ENCODE peak calls at places on chromosomes 13 and 19, in four cellular contexts. T is SK-N-SH; H is fibroblast of lung; S is CD8-positive, alpha-beta T cell. F is an unnamed sample. For H3K9me3, the result is how much of the 10 kb centered on the place peaks cover.

GRCh38 chr13:21657538-21657937 is 13.3 kb upstream of the FGF9 start:
- DNase-seq in T (no peak), H (peak), S (no peak), F (peak)

GRCh38 chr13:21010621-21011020 is 50.8 kb downstream of the LATS2 start:
- DNase-seq in H (peak), S (no peak), T (no peak), F (no peak)

GRCh38 chr19:3575260-3575741 is 2.6 kb downstream of the HMG20B start:
- DNase-seq in T (peak), H (no peak), S (no peak), F (no peak)

GRCh38 chr13:44088911-44089851 is 209.5 kb downstream of the LACC1 start:
- DNase-seq in S (no peak), T (no peak), H (no peak), F (no peak)

GRCh38 chr19:30077851-30078355 is 135.9 kb downstream of the URI1 start:
- DNase-seq in T (peak), H (no peak), S (no peak), F (no peak)

GRCh38 chr13:44355643-44356042 is 18.0 kb upstream of the SERP2 start:
- DNase-seq in S (no peak), T (no peak), H (no peak), F (no peak)

GRCh38 chr19:29326351-29326750 is 113.4 kb upstream of the UQCRFS1 start:
- DNase-seq in S (no peak), T (no peak), H (no peak), F (no peak)

GRCh38 chr13:80083516-80084085 is 257.3 kb downstream of the SPRY2 start:
- DNase-seq in H (peak), T (no peak), S (no peak), F (no peak)

GRCh38 chr19:11737964-11738745 is 591 bp downstream of the ZNF823 start:
- DNase-seq in H (peak), T (peak), S (peak), F (no peak)

GRCh38 chr19:10718205-10719196 is 622 bp downstream of the DNM2 start:
- DNase-seq in H (peak), S (peak), T (peak), F (no peak)

GRCh38 chr19:7917292-7918061 is 2.7 kb upstream of the SNAPC2 start:
- DNase-seq in T (peak), H (peak), S (no peak), F (no peak)

GRCh38 chr13:110921209-110921608 is 6.3 kb upstream of the ANKRD10 start:
- DNase-seq in S (no peak), H (no peak), T (no peak), F (no peak)

GRCh38 chr13:76148926-76149325 is 512.8 kb downstream of the LMO7 start:
- DNase-seq in S (no peak), H (peak), T (no peak), F (peak)

GRCh38 chr13:42022796-42023493 is 25.5 kb upstream of the DGKH start:
- DNase-seq in S (no peak), T (no peak), H (peak), F (no peak)

GRCh38 chr19:29598036-29598435 is 8.0 kb upstream of the POP4 start:
- DNase-seq in H (no peak), T (no peak), S (no peak), F (no peak)

GRCh38 chr13:45554604-45555109 is 60.9 kb downstream of the ERICH6B start:
- DNase-seq in S (no peak), H (no peak), T (no peak), F (no peak)

GRCh38 chr13:110307697-110308376 is 753 bp downstream of the COL4A2 start:
- DNase-seq in H (peak), T (no peak), S (no peak), F (no peak)

GRCh38 chr19:1673645-1674292 is 21.4 kb upstream of the TCF3 start:
- DNase-seq in T (peak), S (no peak), H (no peak), F (no peak)

GRCh38 chr19:6221220-6221877 is 58.4 kb downstream of the MLLT1 start:
- DNase-seq in H (no peak), S (no peak), T (no peak), F (no peak)

GRCh38 chr19:7706662-7707454 is 4.9 kb upstream of the FCER2 start:
- DNase-seq in S (no peak), H (no peak), T (no peak), F (no peak)

GRCh38 chr19:45814166-45814780 is 835 bp downstream of the RSPH6A start:
- DNase-seq in S (no peak), H (no peak), T (no peak), F (no peak)

GRCh38 chr13:20190481-20191310 is 2.0 kb downstream of the GJB2 start:
- DNase-seq in T (no peak), H (peak), S (no peak), F (peak)

DNA sequence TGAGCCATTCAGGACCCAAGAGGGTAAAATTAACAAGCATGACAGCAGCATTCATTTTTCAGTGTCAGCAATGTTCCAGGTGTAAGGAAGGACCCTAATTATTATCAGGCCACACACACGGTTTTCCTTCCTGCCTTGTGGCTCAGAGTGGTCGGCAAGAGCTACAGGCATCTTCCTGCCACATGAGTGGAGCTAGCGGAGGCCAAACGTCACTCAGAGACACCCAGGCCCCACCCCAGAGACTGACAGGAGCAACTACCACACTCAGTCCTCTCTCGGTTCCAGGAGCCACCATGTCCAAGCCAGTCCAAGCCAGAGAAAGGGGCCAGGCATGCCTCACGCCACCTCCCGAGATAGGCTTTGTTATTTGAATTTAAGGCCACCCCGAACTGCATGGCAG is 394.9 kb downstream of the FOXO1 start:
- DNase-seq in H (no peak), S (no peak), T (no peak), F (no peak)
- H3K27ac ChIP-seq in H (no peak), S (no peak), T (peak), F (no peak)

GRCh38 chr19:40110570-40110969 is 19.8 kb upstream of the ZNF780A start:
- DNase-seq in T (no peak), S (no peak), H (no peak), F (no peak)
- H3K9me3 ChIP-seq in T (under half), S (under half), H (under half), F (under half)

GRCh38 chr13:51244637-51245405 is 22.6 kb downstream of the FAM124A start:
- DNase-seq in S (no peak), H (no peak), T (no peak), F (no peak)
- H3K4me3 ChIP-seq in S (no peak), H (no peak), T (no peak), F (no peak)

GRCh38 chr13:33278923-33279322 is 6.6 kb downstream of the STARD13 start:
- DNase-seq in H (no peak), S (no peak), T (no peak), F (no peak)
- H3K27ac ChIP-seq in H (no peak), S (no peak), T (no peak), F (no peak)

GRCh38 chr13:30804474-30804873 is 69.1 kb downstream of the ALOX5AP start:
- DNase-seq in H (no peak), T (peak), S (no peak), F (no peak)

GRCh38 chr13:30805132-30805537 is 69.8 kb downstream of the ALOX5AP start:
- DNase-seq in T (no peak), H (no peak), S (no peak), F (no peak)

GRCh38 chr13:30802501-30802900 is 67.2 kb downstream of the ALOX5AP start:
- DNase-seq in S (no peak), T (no peak), H (no peak), F (no peak)

GRCh38 chr13:30803791-30804190 is 68.4 kb downstream of the ALOX5AP start:
- DNase-seq in H (no peak), S (no peak), T (no peak), F (no peak)

DNA sequence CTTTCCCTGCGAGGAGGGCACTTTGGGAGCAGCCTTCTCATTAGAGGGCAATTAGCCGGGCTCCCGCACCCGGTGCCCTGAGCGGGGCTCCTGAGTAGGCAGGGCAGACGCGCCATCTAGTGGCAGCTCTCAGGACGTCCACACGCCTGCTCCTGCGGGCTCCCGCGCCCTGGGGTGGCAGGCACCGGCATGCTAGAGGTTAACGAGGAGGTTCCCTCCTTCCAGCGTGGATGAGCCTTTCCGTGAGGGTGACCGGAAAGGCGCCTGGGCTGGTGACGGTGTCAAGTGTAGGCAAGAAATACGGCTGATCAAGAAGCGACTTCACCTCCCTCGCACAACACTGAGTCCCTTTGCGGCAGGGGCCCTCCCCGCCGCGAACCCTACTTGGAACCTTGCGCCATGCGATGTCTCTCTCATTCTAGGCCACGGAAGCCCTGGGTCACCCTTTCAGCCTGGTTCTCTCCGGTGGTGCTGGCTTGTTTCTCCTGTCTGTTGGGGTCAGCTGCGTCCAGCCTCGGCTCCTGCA is 67.7 kb downstream of the ALOX5AP start:
- DNase-seq in S (peak), T (peak), H (peak), F (peak)
- H3K9me3 ChIP-seq in S (under half), T (under half), H (under half), F (under half)

GRCh38 chr19:51687791-51688664 is 5.1 kb upstream of the SPACA6 start:
- DNase-seq in S (no peak), H (peak), T (peak), F (no peak)
- H3K4me3 ChIP-seq in S (no peak), H (peak), T (peak), F (peak)

DNA sequence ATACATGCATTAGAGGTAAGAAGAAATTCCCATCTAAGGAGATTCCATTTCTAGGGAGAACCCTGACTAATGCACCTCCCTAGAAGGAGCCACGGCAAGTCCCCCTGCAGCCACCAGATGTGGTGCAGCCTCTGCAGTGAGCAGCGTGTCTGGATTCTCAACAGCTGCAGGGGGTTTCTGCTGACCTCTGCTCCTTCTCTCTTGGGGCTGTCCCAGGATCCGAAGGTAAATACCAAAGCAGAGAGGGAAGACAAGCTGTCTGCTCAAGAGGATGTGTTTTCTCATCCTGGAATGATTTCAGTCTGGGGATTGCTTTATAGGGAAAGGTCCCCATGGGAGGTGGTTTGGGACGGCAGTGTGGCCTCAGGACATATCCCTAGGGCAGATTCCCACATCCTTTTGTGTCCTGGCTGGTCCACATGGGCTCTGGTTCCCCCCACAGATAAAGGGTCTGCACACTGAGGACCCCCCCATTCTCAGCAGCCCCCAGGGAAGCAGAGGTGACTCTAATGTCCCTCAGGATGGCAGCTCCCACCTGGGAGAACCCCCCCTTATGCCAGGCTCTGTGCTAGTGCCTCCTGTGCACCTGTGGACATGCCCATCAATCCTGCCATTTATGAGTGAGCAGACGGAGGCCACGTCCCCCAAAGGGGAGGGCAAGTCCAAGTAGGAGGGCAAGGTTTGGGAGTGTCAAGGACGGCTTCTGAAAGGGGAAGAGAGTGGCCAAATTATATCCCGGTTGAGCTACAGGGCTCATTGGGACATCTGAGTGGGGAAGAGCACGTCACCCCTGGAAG is 10.3 kb upstream of the OR10H5 start:
- DNase-seq in H (no peak), S (no peak), T (no peak), F (no peak)
- H3K27ac ChIP-seq in H (no peak), S (no peak), T (no peak), F (no peak)

GRCh38 chr19:27618006-27618405 is 1594.9 kb downstream of the UQCRFS1 start:
- DNase-seq in S (no peak), H (no peak), T (no peak), F (no peak)
- H3K9me3 ChIP-seq in S (under half), H (under half), T (under half), F (under half)

F was measured in AG04450.